ENCODE peak calls at places on chromosome 10, in five cellular contexts. I is adrenal gland, P is ovary, S is HCT116, Z is tibial nerve. J is an unnamed sample.

GRCh38 chr10:32417906-32418547 is 27.9 kb upstream of the CCDC7 start:
- DNase-seq in I (peak; percentile 16), P (peak; percentile 76), S (no peak), Z (peak; percentile 36), J (no peak)

GRCh38 chr10:8365935-8366911 is 311.7 kb downstream of the GATA3 start:
- DNase-seq in I (no peak), P (no peak), S (no peak), Z (no peak), J (no peak)

GRCh38 chr10:101828734-101829551 is 10.7 kb upstream of the OGA start:
- DNase-seq in I (no peak), P (peak; percentile 63), S (no peak), Z (no peak), J (peak; percentile 88)

GRCh38 chr10:52814506-52814905 is 41.9 kb upstream of the MBL2 start:
- DNase-seq in I (no peak), P (no peak), S (no peak), Z (no peak), J (no peak)

GRCh38 chr10:89337493-89337892 is 9.7 kb downstream of the IFIT3 start:
- DNase-seq in I (no peak), P (no peak), S (peak; percentile 23), Z (no peak), J (no peak)

GRCh38 chr10:66637273-66638036 is 288.4 kb upstream of the LRRTM3 start:
- DNase-seq in I (no peak), P (no peak), S (no peak), Z (no peak), J (no peak)

GRCh38 chr10:128852902-128853301 is 614.1 kb upstream of the MGMT start:
- DNase-seq in I (no peak), P (no peak), S (no peak), Z (peak; percentile 4), J (peak; percentile 57)

GRCh38 chr10:71479831-71480230 is 83.1 kb downstream of the CDH23 start:
- DNase-seq in I (no peak), P (no peak), S (no peak), Z (no peak), J (no peak)

GRCh38 chr10:102628451-102628911 is 15.8 kb upstream of the TRIM8 start:
- DNase-seq in I (peak; percentile 87), P (peak; percentile 64), S (no peak), Z (peak; percentile 47), J (no peak)

GRCh38 chr10:121598261-121599249 is at the start of gene FGFR2:
- DNase-seq in I (peak; percentile 85), P (peak; percentile 87), S (peak; percentile 56), Z (peak; percentile 63), J (peak; percentile 95)

GRCh38 chr10:70617798-70618568 is 15.4 kb upstream of the PRF1 start:
- DNase-seq in I (no peak), P (no peak), S (no peak), Z (no peak), J (no peak)

GRCh38 chr10:90769946-90770841 is 87.6 kb downstream of the HTR7 start:
- DNase-seq in I (no peak), P (no peak), S (no peak), Z (no peak), J (no peak)

GRCh38 chr10:80506189-80506575 is 31.5 kb upstream of the SH2D4B start:
- DNase-seq in I (no peak), P (no peak), S (peak; percentile 78), Z (no peak), J (no peak)

GRCh38 chr10:77599651-77600050 is 38.0 kb downstream of the KCNMA1 start:
- DNase-seq in I (no peak), P (no peak), S (no peak), Z (no peak), J (no peak)

GRCh38 chr10:21519981-21520436 is 5.5 kb downstream of the SKIDA1 start:
- DNase-seq in I (no peak), P (no peak), S (no peak), Z (no peak), J (no peak)

GRCh38 chr10:103564799-103565365 is 71.4 kb downstream of the NEURL1 start:
- DNase-seq in I (no peak), P (no peak), S (peak; percentile 42), Z (no peak), J (no peak)

GRCh38 chr10:33897255-33897893 is 562.9 kb upstream of the NRP1 start:
- DNase-seq in I (no peak), P (no peak), S (no peak), Z (no peak), J (no peak)

GRCh38 chr10:24503627-24504320 is 219.9 kb downstream of the ARHGAP21 start:
- DNase-seq in I (no peak), P (no peak), S (peak; percentile 48), Z (peak; percentile 51), J (no peak)

GRCh38 chr10:17228081-17229015 is at the start of gene VIM:
- DNase-seq in I (peak; percentile 93), P (peak; percentile 96), S (peak; percentile 84), Z (peak; percentile 88), J (peak; percentile 92)
- TF ChIP-seq POLR2A in I (no peak), P (peak; percentile 48), S (no peak), Z (peak; percentile 37), J (no peak)

GRCh38 chr10:44627591-44628354 is 242.9 kb upstream of the CXCL12 start:
- DNase-seq in I (no peak), P (no peak), S (no peak), Z (no peak), J (no peak)

GRCh38 chr10:44628921-44629320 is 244.0 kb upstream of the CXCL12 start:
- DNase-seq in I (no peak), P (no peak), S (no peak), Z (no peak), J (no peak)
- H3K4me3 ChIP-seq in I (no peak overlapping the region), P (no peak overlapping the region), S (no peak overlapping the region), Z (no peak overlapping the region), J (no peak overlapping the region)

DNA sequence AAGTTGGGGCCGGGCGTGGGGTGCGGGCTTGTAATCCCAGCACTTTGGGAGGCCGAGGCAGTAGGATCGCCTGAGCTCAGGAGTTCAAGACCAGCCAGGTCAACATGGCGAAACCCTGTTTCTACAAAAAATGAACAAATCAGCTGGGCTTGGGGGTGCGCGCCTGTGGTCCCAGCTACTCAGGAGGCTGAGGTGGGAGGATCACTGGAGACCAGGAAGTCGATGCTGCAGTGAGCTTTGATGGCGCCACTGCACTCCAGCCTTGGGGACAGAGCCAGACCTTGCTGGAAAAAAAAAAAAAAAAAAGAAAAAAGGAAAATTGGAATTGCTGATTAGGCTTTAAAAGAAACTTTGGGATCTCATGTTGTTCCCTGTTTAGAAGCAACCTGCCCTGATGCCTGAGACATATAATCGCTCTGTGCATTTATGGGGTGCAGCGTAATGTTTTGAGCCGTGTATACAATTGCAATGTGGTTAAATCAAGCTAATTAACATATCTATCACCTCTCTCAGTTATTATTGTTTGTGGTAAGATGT is 849 bp downstream of the AKR1E2 start:
- DNase-seq in I (peak; percentile 23), P (no peak), S (no peak), Z (no peak), J (no peak)
- TF ChIP-seq POLR2A in I (no peak), P (no peak), S (no peak), Z (no peak), J (no peak)

DNA sequence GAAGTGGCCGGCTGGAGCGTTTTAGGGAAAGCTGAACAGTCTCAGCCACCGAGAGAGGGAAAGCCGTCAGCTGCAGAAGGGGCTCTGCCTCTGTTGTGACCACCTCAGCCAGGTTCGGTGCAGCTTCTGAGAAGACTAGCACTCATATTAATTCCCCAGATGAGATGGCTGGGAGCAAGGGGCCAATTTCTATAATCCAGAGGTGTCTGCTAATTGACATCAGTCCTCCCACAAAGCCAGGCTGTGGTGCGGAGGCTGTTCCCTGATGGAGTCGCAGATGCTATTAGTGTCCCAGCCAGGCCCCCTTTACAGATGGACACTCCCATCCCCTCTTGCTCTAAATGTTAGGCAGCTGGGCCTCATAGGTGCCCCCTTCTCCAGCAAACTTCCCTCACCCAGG is 133.5 kb downstream of the GRID1 start:
- DNase-seq in I (no peak), P (no peak), S (no peak), Z (no peak), J (no peak)
- H3K4me3 ChIP-seq in I (no peak overlapping the region), P (no peak overlapping the region), S (no peak overlapping the region), Z (no peak overlapping the region), J (no peak overlapping the region)

GRCh38 chr10:49275896-49276295 is 23.1 kb upstream of the C10orf71 start:
- DNase-seq in I (no peak), P (no peak), S (no peak), Z (no peak), J (no peak)
- TF ChIP-seq POLR2A in I (no peak), P (no peak), S (no peak), Z (no peak), J (no peak)

DNA sequence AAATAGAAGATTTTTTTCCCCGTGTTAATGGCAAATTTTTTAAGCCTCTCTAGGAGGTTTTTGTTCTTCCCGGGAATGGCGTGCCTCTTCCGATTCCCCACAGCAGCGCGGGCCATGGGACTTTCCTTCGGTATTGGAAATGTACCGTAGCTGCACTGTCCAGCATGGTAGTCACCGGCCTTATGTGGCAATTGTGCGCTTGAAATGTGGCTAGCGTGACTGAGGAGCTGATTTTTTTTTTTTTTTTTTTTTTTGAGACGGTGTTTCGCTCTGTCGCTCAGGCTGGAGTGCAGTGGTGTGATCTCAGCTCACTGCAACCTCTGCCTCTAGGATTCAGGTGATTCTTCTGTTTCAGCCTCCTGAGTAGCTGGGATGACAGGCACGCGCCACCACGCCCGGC is 938 bp upstream of the TCTN3 start:
- DNase-seq in I (no peak), P (peak; percentile 22), S (no peak), Z (no peak), J (no peak)
- H3K4me3 ChIP-seq in I (no peak overlapping the region), P (no peak overlapping the region), S (no peak overlapping the region), Z (no peak overlapping the region), J (no peak overlapping the region)